ENCODE peak calls at places on chromosomes 5 and 9, in four cellular contexts. V is CD4-positive, CD25-positive, alpha-beta regulatory T cell; C is OCI-LY7; S is keratinocyte. G is an unnamed sample.

GRCh38 chr5:16726538-16726946 is 109.7 kb upstream of the RETREG1 start:
- DNase-seq in V (no peak), C (peak; percentile 21), S (no peak), G (no peak)

GRCh38 chr5:10288600-10289213 is 19.0 kb downstream of the CMBL start:
- DNase-seq in V (no peak), C (peak; percentile 91), S (no peak), G (no peak)

GRCh38 chr9:68530618-68531017 is 10.1 kb downstream of the TMEM252 start:
- DNase-seq in V (no peak), C (no peak), S (no peak), G (no peak)

GRCh38 chr5:97422678-97423077 is 239.6 kb upstream of the RIOK2 start:
- DNase-seq in V (no peak), C (no peak), S (no peak), G (no peak)

GRCh38 chr9:21519855-21520434 is 37.8 kb upstream of the IFNE start:
- DNase-seq in V (no peak), C (no peak), S (no peak), G (no peak)

GRCh38 chr9:136787690-136788400 is 3.3 kb upstream of the TMEM141 start:
- DNase-seq in V (peak; percentile 66), C (peak; percentile 83), S (no peak), G (no peak)

GRCh38 chr9:95091574-95091970 is 225.9 kb downstream of the FANCC start:
- DNase-seq in V (no peak), C (no peak), S (no peak), G (no peak)

GRCh38 chr5:13359326-13359725 is 585.2 kb downstream of the DNAH5 start:
- DNase-seq in V (no peak), C (no peak), S (no peak), G (peak; percentile 39)

GRCh38 chr9:69471433-69471832 is 146.4 kb downstream of the ENTREP1 start:
- DNase-seq in V (no peak), C (no peak), S (no peak), G (peak; percentile 22)

GRCh38 chr5:170104710-170105109 is 987 bp upstream of the FOXI1 start:
- DNase-seq in V (no peak), C (no peak), S (no peak), G (no peak)

GRCh38 chr9:93099551-93100264 is 3.7 kb downstream of the CARD19 start:
- DNase-seq in V (no peak), C (no peak), S (no peak), G (no peak)
- H3K27ac ChIP-seq in V (peak overlapping the region; percentile 23), C (no peak overlapping the region), S (no peak overlapping the region), G (peak overlapping the region; percentile 62)

DNA sequence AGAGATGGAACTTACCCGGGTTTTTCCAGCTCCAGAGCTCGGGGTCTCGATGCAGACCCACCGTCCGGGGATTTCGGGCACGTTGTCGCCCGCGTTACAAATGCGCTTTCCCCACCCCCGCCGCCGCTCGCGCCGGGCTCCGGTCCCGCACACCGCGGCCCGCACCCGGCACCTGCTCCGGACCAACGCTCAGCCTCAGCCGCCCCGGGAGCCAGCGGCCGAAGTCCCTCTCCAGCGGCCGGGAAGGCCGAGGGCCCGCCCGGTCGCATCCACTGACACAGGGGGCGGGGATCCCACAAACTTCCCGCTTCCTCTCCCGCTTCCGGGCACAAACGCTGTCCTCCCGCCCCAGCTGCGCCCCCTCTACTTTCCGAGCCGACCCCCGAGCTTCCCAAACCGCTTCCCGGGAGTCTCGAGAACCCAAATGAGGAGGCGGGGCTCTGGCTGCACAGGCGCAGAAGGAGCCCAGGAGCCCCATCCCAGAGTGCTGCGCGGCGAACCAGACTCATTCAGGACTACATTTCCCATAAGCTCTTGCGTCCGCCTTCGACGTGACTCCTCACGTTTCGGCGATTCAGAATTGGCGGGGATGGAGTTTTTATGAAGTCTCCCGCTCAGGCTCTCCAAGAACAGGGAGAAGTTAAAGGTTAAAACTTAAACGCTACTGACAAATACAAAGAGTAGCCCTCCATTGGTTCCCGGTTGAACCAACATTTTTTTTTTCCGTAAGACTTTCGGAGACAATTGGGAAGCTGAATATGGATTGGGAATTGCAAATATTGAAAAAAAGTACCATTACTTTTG is at the start of gene ZNF782:
- DNase-seq in V (peak; percentile 81), C (peak; percentile 92), S (peak; percentile 71), G (peak; percentile 60)
- H3K27ac ChIP-seq in V (peak within 1 kb of the TSS; percentile 71), C (peak within 1 kb of the TSS; percentile 24), S (peak within 1 kb of the TSS; percentile 22), G (peak within 1 kb of the TSS; percentile 16)

GRCh38 chr5:148866024-148866423 is 39.6 kb downstream of the ADRB2 start:
- DNase-seq in V (no peak), C (no peak), S (no peak), G (no peak)
- H3K27ac ChIP-seq in V (no peak overlapping the region), C (no peak overlapping the region), S (no peak overlapping the region), G (no peak overlapping the region)

DNA sequence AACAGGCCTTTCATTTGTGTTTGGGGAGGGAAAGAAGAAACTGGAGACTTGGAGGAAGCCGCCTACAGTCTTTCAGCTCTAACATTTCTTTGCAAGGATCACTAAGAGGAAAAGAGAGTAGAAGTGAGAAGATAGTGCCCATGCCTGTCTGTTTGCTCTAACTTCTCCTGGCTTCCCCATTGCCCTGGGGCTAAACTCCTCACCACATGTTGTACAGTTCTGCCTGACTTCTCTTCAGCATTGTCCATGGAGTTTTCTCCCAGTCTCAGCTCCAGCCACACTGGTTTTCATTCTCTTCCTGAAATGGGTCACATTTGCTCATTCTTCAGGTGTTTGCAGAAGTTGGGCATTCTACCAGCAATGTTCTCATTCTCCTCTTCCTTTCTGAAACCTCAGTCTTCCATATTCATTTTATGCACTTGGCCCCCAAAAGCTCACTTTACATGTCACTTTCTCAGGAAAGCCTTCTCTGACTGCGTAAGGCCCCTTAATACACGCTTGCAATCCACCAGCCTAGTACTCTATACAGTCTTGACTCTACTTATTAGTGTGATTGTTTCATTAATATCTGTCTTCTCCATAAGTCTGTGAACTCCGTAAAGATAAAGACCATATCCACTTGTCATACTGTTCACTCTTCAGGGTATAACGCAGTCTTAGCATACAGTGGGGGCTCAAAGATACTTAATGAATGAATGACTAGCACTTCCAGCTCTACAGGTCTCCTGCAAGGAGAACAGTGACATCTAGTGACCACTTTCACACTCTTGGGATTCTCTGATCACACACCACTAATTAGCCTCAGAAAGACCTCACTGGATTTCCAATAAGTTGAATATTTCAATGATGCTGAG is 40.2 kb upstream of the TRIM32 start:
- DNase-seq in V (no peak), C (peak; percentile 7), S (no peak), G (no peak)
- H3K27ac ChIP-seq in V (no peak overlapping the region), C (no peak overlapping the region), S (no peak overlapping the region), G (no peak overlapping the region)